ENCODE peak calls at places on chromosomes 11 and 22, in four cellular contexts. One of them, this sample, is unnamed.

GRCh38 chr22:18152519-18152918 is 2.5 kb downstream of the USP18 start:
- DNase-seq in progenitor cell of endocrine pancreas: no peak
- DNase-seq in foreskin fibroblast: no peak
- DNase-seq in Calu3: no peak
- DNase-seq in this sample: no peak

GRCh38 chr11:45459501-45459900 is 173.4 kb upstream of the SYT13 start:
- DNase-seq in progenitor cell of endocrine pancreas: no peak
- DNase-seq in foreskin fibroblast: no peak
- DNase-seq in Calu3: no peak
- DNase-seq in this sample: no peak

GRCh38 chr22:38177926-38178604 is 3.6 kb downstream of the PLA2G6 start:
- DNase-seq in progenitor cell of endocrine pancreas: no peak
- DNase-seq in foreskin fibroblast: peak; percentile 90
- DNase-seq in Calu3: peak; percentile 74
- DNase-seq in this sample: no peak

GRCh38 chr11:123603666-123604065 is 50.8 kb downstream of the SCN3B start:
- DNase-seq in progenitor cell of endocrine pancreas: no peak
- DNase-seq in foreskin fibroblast: no peak
- DNase-seq in Calu3: no peak
- DNase-seq in this sample: no peak

GRCh38 chr11:76639621-76640020 is 30.9 kb downstream of the LRRC32 start:
- DNase-seq in progenitor cell of endocrine pancreas: no peak
- DNase-seq in foreskin fibroblast: no peak
- DNase-seq in Calu3: no peak
- DNase-seq in this sample: no peak

GRCh38 chr11:26193714-26194373 is 138.1 kb upstream of the ANO3 start:
- DNase-seq in progenitor cell of endocrine pancreas: no peak
- DNase-seq in foreskin fibroblast: peak; percentile 80
- DNase-seq in Calu3: no peak
- DNase-seq in this sample: no peak

GRCh38 chr11:43790444-43790794 is 90.2 kb upstream of the ALKBH3 start:
- DNase-seq in progenitor cell of endocrine pancreas: no peak
- DNase-seq in foreskin fibroblast: peak; percentile 61
- DNase-seq in Calu3: no peak
- DNase-seq in this sample: no peak

GRCh38 chr11:33689089-33689488 is 11.5 kb downstream of the C11orf91 start:
- DNase-seq in progenitor cell of endocrine pancreas: no peak
- DNase-seq in foreskin fibroblast: peak; percentile 54
- DNase-seq in Calu3: no peak
- DNase-seq in this sample: no peak

GRCh38 chr11:77695417-77695816 is 57.8 kb upstream of the CLNS1A start:
- DNase-seq in progenitor cell of endocrine pancreas: no peak
- DNase-seq in foreskin fibroblast: no peak
- DNase-seq in Calu3: no peak
- DNase-seq in this sample: no peak

GRCh38 chr22:29308148-29308790 is 1.8 kb downstream of the GAS2L1 start:
- DNase-seq in progenitor cell of endocrine pancreas: no peak
- DNase-seq in foreskin fibroblast: no peak
- DNase-seq in Calu3: no peak
- DNase-seq in this sample: no peak

GRCh38 chr11:117482881-117483280 is 155.2 kb downstream of the CEP164 start:
- DNase-seq in progenitor cell of endocrine pancreas: no peak
- DNase-seq in foreskin fibroblast: no peak
- DNase-seq in Calu3: no peak
- DNase-seq in this sample: no peak

GRCh38 chr11:127224276-127224675 is 223.7 kb upstream of the KIRREL3 start:
- DNase-seq in progenitor cell of endocrine pancreas: no peak
- DNase-seq in foreskin fibroblast: no peak
- DNase-seq in Calu3: no peak
- DNase-seq in this sample: no peak

GRCh38 chr11:63610604-63611394 is 3.4 kb downstream of the PLAAT3 start:
- DNase-seq in progenitor cell of endocrine pancreas: no peak
- DNase-seq in foreskin fibroblast: no peak
- DNase-seq in Calu3: peak; percentile 59
- DNase-seq in this sample: no peak

GRCh38 chr11:14029971-14030531 is 67.5 kb downstream of the SPON1 start:
- DNase-seq in progenitor cell of endocrine pancreas: no peak
- DNase-seq in foreskin fibroblast: peak; percentile 88
- DNase-seq in Calu3: peak; percentile 46
- DNase-seq in this sample: no peak

GRCh38 chr22:41825376-41825775 is 7.5 kb upstream of the SREBF2 start:
- DNase-seq in progenitor cell of endocrine pancreas: no peak
- DNase-seq in foreskin fibroblast: no peak
- DNase-seq in Calu3: no peak
- DNase-seq in this sample: no peak

GRCh38 chr11:132123449-132123848 is 753.0 kb downstream of the NTM start:
- DNase-seq in progenitor cell of endocrine pancreas: no peak
- DNase-seq in foreskin fibroblast: no peak
- DNase-seq in Calu3: no peak
- DNase-seq in this sample: no peak

GRCh38 chr11:14644396-14645246 is 1.0 kb downstream of the PDE3B start:
- DNase-seq in progenitor cell of endocrine pancreas: peak; percentile 47
- DNase-seq in foreskin fibroblast: peak; percentile 62
- DNase-seq in Calu3: peak; percentile 45
- DNase-seq in this sample: no peak

GRCh38 chr11:9315078-9315688 is 790 bp upstream of the TMEM41B start:
- DNase-seq in progenitor cell of endocrine pancreas: no peak
- DNase-seq in foreskin fibroblast: no peak
- DNase-seq in Calu3: peak; percentile 4
- DNase-seq in this sample: no peak

GRCh38 chr11:9316334-9316733 is 1.9 kb upstream of the TMEM41B start:
- DNase-seq in progenitor cell of endocrine pancreas: no peak
- DNase-seq in foreskin fibroblast: no peak
- DNase-seq in Calu3: no peak
- DNase-seq in this sample: no peak

GRCh38 chr11:9310485-9310884 is 3.9 kb downstream of the TMEM41B start:
- DNase-seq in progenitor cell of endocrine pancreas: no peak
- DNase-seq in foreskin fibroblast: no peak
- DNase-seq in Calu3: no peak
- DNase-seq in this sample: no peak

GRCh38 chr11:9313648-9314290 is 624 bp downstream of the TMEM41B start:
- DNase-seq in progenitor cell of endocrine pancreas: no peak
- DNase-seq in foreskin fibroblast: peak; percentile 39
- DNase-seq in Calu3: no peak
- DNase-seq in this sample: no peak

GRCh38 chr11:9314291-9315077 is at the start of gene TMEM41B:
- DNase-seq in progenitor cell of endocrine pancreas: peak; percentile 99
- DNase-seq in foreskin fibroblast: peak; percentile 99
- DNase-seq in Calu3: peak; percentile 99
- DNase-seq in this sample: peak; percentile 86
- TF ChIP-seq CTCF in progenitor cell of endocrine pancreas: peak; percentile 3
- TF ChIP-seq CTCF in foreskin fibroblast: peak; percentile 20
- TF ChIP-seq CTCF in Calu3: no peak
- TF ChIP-seq CTCF in this sample: peak; percentile 7

GRCh38 chr11:92388380-92388779 is 163.8 kb downstream of the FAT3 start:
- DNase-seq in progenitor cell of endocrine pancreas: no peak
- DNase-seq in foreskin fibroblast: peak; percentile 25
- DNase-seq in Calu3: no peak
- DNase-seq in this sample: no peak
- TF ChIP-seq CTCF in progenitor cell of endocrine pancreas: peak; percentile 53
- TF ChIP-seq CTCF in foreskin fibroblast: no peak
- TF ChIP-seq CTCF in Calu3: no peak
- TF ChIP-seq CTCF in this sample: no peak

GRCh38 chr11:109037856-109038780 is 373.2 kb downstream of the DDX10 start:
- DNase-seq in progenitor cell of endocrine pancreas: no peak
- DNase-seq in foreskin fibroblast: peak; percentile 74
- DNase-seq in Calu3: no peak
- DNase-seq in this sample: no peak
- TF ChIP-seq CTCF in progenitor cell of endocrine pancreas: no peak
- TF ChIP-seq CTCF in foreskin fibroblast: no peak
- TF ChIP-seq CTCF in Calu3: no peak
- TF ChIP-seq CTCF in this sample: no peak

GRCh38 chr11:114026355-114026754 is 33.2 kb upstream of the ZBTB16 start:
- DNase-seq in progenitor cell of endocrine pancreas: no peak
- DNase-seq in foreskin fibroblast: no peak
- DNase-seq in Calu3: no peak
- DNase-seq in this sample: no peak
- TF ChIP-seq CTCF in progenitor cell of endocrine pancreas: peak; percentile 46
- TF ChIP-seq CTCF in foreskin fibroblast: no peak
- TF ChIP-seq CTCF in Calu3: no peak
- TF ChIP-seq CTCF in this sample: peak; percentile 11

DNA sequence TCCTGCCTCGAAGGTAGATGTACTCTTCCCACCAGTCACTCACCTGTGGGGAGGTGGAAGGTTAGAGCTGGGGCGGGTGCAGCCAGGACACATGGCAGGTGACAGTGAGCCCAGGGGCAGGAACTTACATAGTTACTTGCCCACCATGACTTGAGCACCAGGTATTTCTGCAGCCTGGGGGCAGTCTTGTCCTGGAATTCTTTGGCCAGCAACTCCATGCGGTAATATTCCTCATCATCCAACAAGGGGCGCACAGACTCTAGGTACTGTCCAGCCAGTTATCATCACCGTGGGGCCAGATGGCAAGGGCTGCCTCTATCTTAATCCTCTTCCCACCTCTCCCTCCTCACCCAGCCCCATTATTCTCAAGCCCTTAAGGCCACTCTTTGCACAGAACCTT is 2.2 kb downstream of the CPT1B start:
- DNase-seq in progenitor cell of endocrine pancreas: no peak
- DNase-seq in foreskin fibroblast: peak; percentile 47
- DNase-seq in Calu3: peak; percentile 27
- DNase-seq in this sample: peak; percentile 49
- TF ChIP-seq CTCF in progenitor cell of endocrine pancreas: no peak
- TF ChIP-seq CTCF in foreskin fibroblast: peak; percentile 22
- TF ChIP-seq CTCF in Calu3: no peak
- TF ChIP-seq CTCF in this sample: peak; percentile 68

GRCh38 chr22:46845281-46846153 is 83.1 kb downstream of the TBC1D22A start:
- DNase-seq in progenitor cell of endocrine pancreas: no peak
- DNase-seq in foreskin fibroblast: peak; percentile 71
- DNase-seq in Calu3: no peak
- DNase-seq in this sample: no peak
- TF ChIP-seq CTCF in progenitor cell of endocrine pancreas: peak; percentile 50
- TF ChIP-seq CTCF in foreskin fibroblast: peak; percentile 32
- TF ChIP-seq CTCF in Calu3: no peak
- TF ChIP-seq CTCF in this sample: peak; percentile 10

DNA sequence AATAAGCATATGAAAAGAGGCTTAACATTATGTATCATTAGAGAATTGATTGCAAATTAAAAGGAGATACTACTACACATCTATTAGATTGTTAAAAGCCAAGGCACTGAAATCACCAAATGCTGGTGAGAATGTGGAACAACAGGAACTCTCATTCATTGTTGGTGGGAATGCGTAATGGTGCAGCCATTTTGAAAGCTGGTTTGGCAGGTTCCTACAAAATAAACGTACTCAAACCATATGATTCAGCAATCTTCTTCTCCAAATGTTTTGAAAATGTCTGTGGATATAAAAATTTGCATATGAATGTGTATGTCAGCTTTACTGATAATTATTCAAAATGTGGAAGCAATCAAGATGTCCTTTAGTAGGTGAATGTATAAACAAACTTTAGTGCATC is 176.4 kb upstream of the PLET1 start:
- DNase-seq in progenitor cell of endocrine pancreas: no peak
- DNase-seq in foreskin fibroblast: no peak
- DNase-seq in Calu3: no peak
- DNase-seq in this sample: no peak
- TF ChIP-seq CTCF in progenitor cell of endocrine pancreas: no peak
- TF ChIP-seq CTCF in foreskin fibroblast: no peak
- TF ChIP-seq CTCF in Calu3: no peak
- TF ChIP-seq CTCF in this sample: no peak

GRCh38 chr22:30453731-30454510 is 17.9 kb downstream of the SEC14L3 start:
- DNase-seq in progenitor cell of endocrine pancreas: no peak
- DNase-seq in foreskin fibroblast: peak; percentile 51
- DNase-seq in Calu3: peak; percentile 23
- DNase-seq in this sample: no peak
- TF ChIP-seq CTCF in progenitor cell of endocrine pancreas: no peak
- TF ChIP-seq CTCF in foreskin fibroblast: no peak
- TF ChIP-seq CTCF in Calu3: no peak
- TF ChIP-seq CTCF in this sample: peak; percentile 10